ENCODE peak calls at places on chromosomes 12 and 14, in nine cellular contexts. K, A, I, M, U, B, E, T and N are unnamed samples.

GRCh38 chr12:91155990-91156389 is 26.6 kb downstream of the DCN start:
- DNase-seq in K (no peak), A (no peak), I (no peak), M (peak), U (no peak), B (no peak), E (no peak), T (no peak), N (no peak)

GRCh38 chr12:48021485-48022179 is 17.4 kb upstream of the COL2A1 start:
- DNase-seq in K (no peak), A (peak), I (no peak), M (no peak), U (peak), B (peak), E (no peak), T (peak), N (peak)

GRCh38 chr12:24898185-24898584 is 50.7 kb downstream of the BCAT1 start:
- DNase-seq in K (no peak), A (no peak), I (no peak), M (peak), U (no peak), B (no peak), E (no peak), T (no peak), N (no peak)

GRCh38 chr12:64181504-64182291 is 40.4 kb downstream of the KICS2 start:
- DNase-seq in K (peak), A (peak), I (peak), M (peak), U (peak), B (peak), E (no peak), T (peak), N (no peak)

GRCh38 chr12:50353869-50354593 is 42.4 kb downstream of the FAM186A start:
- DNase-seq in K (no peak), A (no peak), I (no peak), M (peak), U (peak), B (no peak), E (no peak), T (no peak), N (no peak)

GRCh38 chr14:23117371-23118020 is 1.6 kb downstream of the CEBPE start:
- DNase-seq in K (no peak), A (no peak), I (no peak), M (no peak), U (peak), B (no peak), E (no peak), T (no peak), N (no peak)

GRCh38 chr12:563250-563781 is 99.9 kb downstream of the NINJ2 start:
- DNase-seq in K (no peak), A (no peak), I (no peak), M (no peak), U (no peak), B (no peak), E (no peak), T (peak), N (no peak)

GRCh38 chr12:12901158-12901791 is 9.9 kb downstream of the GPRC5A start:
- DNase-seq in K (no peak), A (peak), I (peak), M (peak), U (peak), B (no peak), E (no peak), T (peak), N (no peak)

GRCh38 chr12:106136263-106136662 is 2.5 kb downstream of the NUAK1 start:
- DNase-seq in K (peak), A (peak), I (peak), M (peak), U (peak), B (peak), E (peak), T (peak), N (peak)

GRCh38 chr12:54191126-54191525 is 2.3 kb upstream of the SMUG1 start:
- DNase-seq in K (no peak), A (no peak), I (no peak), M (no peak), U (no peak), B (no peak), E (no peak), T (peak), N (no peak)

GRCh38 chr12:40058721-40059190 is 47.1 kb downstream of the SLC2A13 start:
- DNase-seq in K (no peak), A (no peak), I (no peak), M (peak), U (no peak), B (no peak), E (no peak), T (peak), N (no peak)

GRCh38 chr12:112219195-112219594 is 93.8 kb downstream of the TRAFD1 start:
- DNase-seq in K (no peak), A (no peak), I (no peak), M (no peak), U (peak), B (peak), E (no peak), T (no peak), N (no peak)

GRCh38 chr14:68473050-68473449 is 319.8 kb downstream of the ZFP36L1 start:
- DNase-seq in K (no peak), A (no peak), I (no peak), M (no peak), U (no peak), B (no peak), E (no peak), T (no peak), N (no peak)

GRCh38 chr12:685388-685787 is 22.1 kb upstream of the NINJ2 start:
- DNase-seq in K (peak), A (peak), I (no peak), M (no peak), U (no peak), B (no peak), E (peak), T (peak), N (peak)

GRCh38 chr12:103623716-103624115 is 36.6 kb downstream of the STAB2 start:
- DNase-seq in K (no peak), A (no peak), I (no peak), M (no peak), U (peak), B (no peak), E (no peak), T (no peak), N (no peak)

GRCh38 chr14:37698840-37699777 is 103.7 kb downstream of the TTC6 start:
- DNase-seq in K (no peak), A (no peak), I (no peak), M (no peak), U (no peak), B (no peak), E (no peak), T (no peak), N (no peak)

GRCh38 chr12:81095470-81096232 is 17.8 kb downstream of the ACSS3 start:
- DNase-seq in K (no peak), A (no peak), I (no peak), M (peak), U (peak), B (no peak), E (no peak), T (no peak), N (no peak)

GRCh38 chr12:951166-951565 is 1.7 kb upstream of the RAD52 start:
- DNase-seq in K (no peak), A (no peak), I (no peak), M (no peak), U (no peak), B (no peak), E (no peak), T (no peak), N (no peak)

GRCh38 chr12:52037248-52037861 is 13.9 kb upstream of the NR4A1 start:
- DNase-seq in K (no peak), A (no peak), I (no peak), M (peak), U (peak), B (peak), E (no peak), T (peak), N (peak)

GRCh38 chr12:124152733-124153132 is 142.2 kb upstream of the RFLNA start:
- DNase-seq in K (no peak), A (no peak), I (peak), M (peak), U (no peak), B (no peak), E (no peak), T (no peak), N (no peak)

GRCh38 chr14:104350463-104351185 is 212.2 kb downstream of the KIF26A start:
- DNase-seq in K (no peak), A (peak), I (no peak), M (no peak), U (peak), B (no peak), E (no peak), T (peak), N (peak)

GRCh38 chr14:75627406-75627805 is 33.3 kb downstream of the ERG28 start:
- DNase-seq in K (no peak), A (no peak), I (no peak), M (no peak), U (no peak), B (no peak), E (no peak), T (no peak), N (peak)

GRCh38 chr12:110107369-110108281 is 16.5 kb upstream of the IFT81 start:
- DNase-seq in K (no peak), A (peak), I (peak), M (peak), U (no peak), B (no peak), E (no peak), T (peak), N (no peak)

GRCh38 chr12:91722072-91722471 is 423.6 kb downstream of the BTG1 start:
- DNase-seq in K (peak), A (no peak), I (no peak), M (no peak), U (no peak), B (no peak), E (no peak), T (no peak), N (no peak)

GRCh38 chr12:88895634-88896033 is 315.4 kb upstream of the KITLG start:
- DNase-seq in K (no peak), A (no peak), I (no peak), M (no peak), U (no peak), B (no peak), E (no peak), T (no peak), N (no peak)